ENCODE peak calls at places on chromosome X, in four cellular contexts. One of them, this sample, is unnamed.

GRCh38 chrX:45200741-45201234 is at the start of gene DIPK2B:
- DNase-seq in HEK293T: no peak
- DNase-seq in OCI-LY7: no peak
- DNase-seq in MG63: no peak
- DNase-seq in this sample: peak

GRCh38 chrX:37677243-37677642 is 8.3 kb upstream of the XK start:
- DNase-seq in OCI-LY7: no peak
- DNase-seq in HEK293T: no peak
- DNase-seq in MG63: no peak
- DNase-seq in this sample: no peak

GRCh38 chrX:114500622-114501021 is 83.3 kb upstream of the HTR2C start:
- DNase-seq in HEK293T: no peak
- DNase-seq in OCI-LY7: no peak
- DNase-seq in MG63: no peak
- DNase-seq in this sample: no peak

GRCh38 chrX:109943092-109943739 is 59.7 kb upstream of the TMEM164 start:
- DNase-seq in OCI-LY7: no peak
- DNase-seq in HEK293T: no peak
- DNase-seq in MG63: no peak
- DNase-seq in this sample: no peak

GRCh38 chrX:134173541-134174272 is 63.3 kb upstream of the CCDC160 start:
- DNase-seq in HEK293T: no peak
- DNase-seq in OCI-LY7: no peak
- DNase-seq in MG63: no peak
- DNase-seq in this sample: no peak

GRCh38 chrX:38192007-38192625 is 28.6 kb downstream of the SRPX start:
- DNase-seq in MG63: no peak
- DNase-seq in HEK293T: peak
- DNase-seq in OCI-LY7: peak
- DNase-seq in this sample: no peak

GRCh38 chrX:30582664-30583063 is 5.1 kb upstream of the TASL start:
- DNase-seq in HEK293T: no peak
- DNase-seq in MG63: no peak
- DNase-seq in OCI-LY7: no peak
- DNase-seq in this sample: no peak

GRCh38 chrX:101206471-101206870 is 13.1 kb upstream of the DRP2 start:
- DNase-seq in OCI-LY7: peak
- DNase-seq in HEK293T: peak
- DNase-seq in MG63: no peak
- DNase-seq in this sample: no peak

GRCh38 chrX:320126-320783 is 1.7 kb upstream of the GTPBP6 start:
- DNase-seq in MG63: no peak
- DNase-seq in OCI-LY7: no peak
- DNase-seq in HEK293T: no peak
- DNase-seq in this sample: peak

GRCh38 chrX:154351183-154352011 is 23.0 kb downstream of the FLNA start:
- DNase-seq in HEK293T: no peak
- DNase-seq in OCI-LY7: no peak
- DNase-seq in MG63: no peak
- DNase-seq in this sample: peak

GRCh38 chrX:130117166-130117565 is 6.9 kb upstream of the ELF4 start:
- DNase-seq in OCI-LY7: no peak
- DNase-seq in HEK293T: no peak
- DNase-seq in MG63: no peak
- DNase-seq in this sample: no peak

GRCh38 chrX:7147431-7147977 is at the start of gene STS:
- DNase-seq in HEK293T: no peak
- DNase-seq in MG63: no peak
- DNase-seq in OCI-LY7: peak
- DNase-seq in this sample: peak

GRCh38 chrX:74925210-74926088 is at the start of gene NEXMIF:
- DNase-seq in OCI-LY7: no peak
- DNase-seq in HEK293T: peak
- DNase-seq in MG63: peak
- DNase-seq in this sample: peak

GRCh38 chrX:38861489-38861888 is 60.2 kb downstream of the MID1IP1 start:
- DNase-seq in OCI-LY7: no peak
- DNase-seq in MG63: no peak
- DNase-seq in HEK293T: no peak
- DNase-seq in this sample: no peak

GRCh38 chrX:15946783-15947550 is 92.4 kb upstream of the AP1S2 start:
- DNase-seq in MG63: peak
- DNase-seq in HEK293T: no peak
- DNase-seq in OCI-LY7: no peak
- DNase-seq in this sample: no peak